ENCODE peak calls at places on chromosomes 6 and 20, in six cellular contexts. E, N, Z, F, O and G are unnamed samples.

GRCh38 chr6:17280552-17281090 is 540 bp upstream of the RBM24 start:
- DNase-seq in F (peak), O (no peak), Z (peak), E (no peak), N (no peak), G (no peak)

GRCh38 chr6:107489636-107490567 is at the start of gene SOBP:
- DNase-seq in F (peak), E (no peak), N (no peak), O (no peak), Z (peak), G (no peak)

GRCh38 chr20:47749367-47749766 is 35.9 kb downstream of the SULF2 start:
- DNase-seq in N (no peak), E (no peak), Z (no peak), O (no peak), F (peak), G (no peak)

GRCh38 chr20:38505091-38505455 is 32.4 kb downstream of the RALGAPB start:
- DNase-seq in E (no peak), Z (no peak), N (no peak), O (no peak), F (no peak), G (no peak)

GRCh38 chr6:39964094-39964493 is 29.8 kb upstream of the MOCS1 start:
- DNase-seq in Z (no peak), E (no peak), N (no peak), O (no peak), F (no peak), G (no peak)

GRCh38 chr20:1370548-1371110 is 22.2 kb downstream of the FKBP1A start:
- DNase-seq in Z (no peak), O (no peak), E (no peak), N (no peak), F (no peak), G (no peak)

GRCh38 chr20:31815408-31816188 is 3.6 kb upstream of the MYLK2 start:
- DNase-seq in E (no peak), O (no peak), N (no peak), Z (no peak), F (peak), G (no peak)

GRCh38 chr6:167501831-167502385 is 177.0 kb downstream of the TTLL2 start:
- DNase-seq in Z (no peak), F (peak), N (no peak), E (no peak), O (no peak), G (no peak)

GRCh38 chr6:111580826-111581505 is 24.7 kb downstream of the TRAF3IP2 start:
- DNase-seq in N (no peak), F (no peak), Z (no peak), E (no peak), O (no peak), G (no peak)

GRCh38 chr6:133973109-133973971 is 20.3 kb downstream of the TBPL1 start:
- DNase-seq in Z (no peak), F (peak), N (no peak), E (peak), O (no peak), G (no peak)

GRCh38 chr6:142845143-142845571 is 99.8 kb downstream of the HIVEP2 start:
- DNase-seq in O (no peak), N (no peak), E (no peak), Z (no peak), F (no peak), G (no peak)

DNA sequence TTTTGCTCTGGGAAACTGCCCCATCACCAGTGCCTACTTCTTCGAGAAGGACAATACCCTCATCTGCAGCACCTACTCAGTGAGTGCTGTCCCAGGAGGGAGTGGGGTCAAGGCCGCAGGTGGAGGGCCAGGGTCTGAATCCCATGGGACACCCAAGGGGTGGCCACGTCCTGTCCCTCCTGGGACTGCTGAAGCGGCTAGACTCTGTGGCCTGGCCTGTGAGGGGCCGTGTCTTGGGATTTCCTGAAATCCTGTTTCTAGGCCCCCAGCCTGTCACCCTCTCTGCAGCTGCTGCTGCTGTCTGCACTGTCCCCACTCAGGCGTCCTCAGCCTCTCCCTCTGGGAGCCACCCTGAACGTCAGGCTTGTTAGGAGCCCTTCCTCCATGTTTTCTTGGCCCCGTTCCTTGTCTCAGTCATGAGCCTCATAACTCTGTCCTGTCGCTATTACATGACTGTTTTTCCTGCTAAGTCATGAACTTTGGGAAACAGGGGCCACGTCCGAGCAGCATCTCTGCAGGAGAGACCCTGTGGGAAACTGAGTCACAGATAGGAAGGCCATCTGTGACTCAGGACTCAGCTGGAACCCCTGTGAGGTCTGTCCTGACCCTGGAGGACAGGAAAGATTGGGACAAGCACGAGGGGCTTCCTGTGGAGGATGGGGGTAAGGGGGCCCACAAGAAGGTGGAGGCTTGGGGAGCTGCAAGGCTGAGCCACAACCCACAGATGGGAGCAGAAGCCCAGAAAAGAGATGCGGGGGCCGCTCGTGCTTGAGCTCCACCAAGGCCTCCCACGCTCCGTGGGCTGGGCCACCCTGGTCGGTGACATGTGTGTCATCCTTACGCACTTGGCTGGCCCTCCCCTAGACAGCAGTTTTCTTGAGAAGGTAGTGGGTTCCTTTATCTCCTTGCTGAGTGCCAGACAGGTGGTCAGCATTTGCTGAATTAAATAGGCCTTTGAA is 49.9 kb downstream of the EFCAB8 start:
- DNase-seq in O (no peak), F (no peak), E (no peak), Z (peak), N (no peak), G (no peak)
- TF ChIP-seq POLR2AphosphoS5 in O (no peak), F (no peak), E (no peak), Z (no peak), N (no peak), G (no peak)

DNA sequence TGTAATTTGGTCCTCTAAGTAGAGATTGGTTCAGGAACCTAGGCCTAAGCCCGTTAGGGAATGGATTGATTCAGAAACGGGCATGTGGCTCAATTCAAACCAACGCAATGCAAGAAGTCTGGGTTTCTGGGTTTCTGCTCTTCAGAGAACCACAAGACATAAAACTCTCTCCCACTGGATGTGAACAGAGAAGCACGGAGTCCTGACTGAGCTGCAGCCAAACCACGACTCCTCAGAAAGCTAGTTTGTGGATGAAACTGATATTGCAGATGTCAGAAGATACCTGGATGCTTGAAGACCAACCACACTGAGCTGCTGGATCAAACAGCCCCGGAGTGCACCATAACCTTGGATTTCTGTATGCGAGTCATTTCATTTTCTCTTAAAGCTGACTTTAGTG is 50.0 kb downstream of the SOD2 start:
- DNase-seq in F (no peak), E (no peak), O (no peak), N (no peak), Z (no peak), G (no peak)
- TF ChIP-seq POLR2AphosphoS5 in F (no peak), E (no peak), O (no peak), N (no peak), Z (no peak), G (no peak)

DNA sequence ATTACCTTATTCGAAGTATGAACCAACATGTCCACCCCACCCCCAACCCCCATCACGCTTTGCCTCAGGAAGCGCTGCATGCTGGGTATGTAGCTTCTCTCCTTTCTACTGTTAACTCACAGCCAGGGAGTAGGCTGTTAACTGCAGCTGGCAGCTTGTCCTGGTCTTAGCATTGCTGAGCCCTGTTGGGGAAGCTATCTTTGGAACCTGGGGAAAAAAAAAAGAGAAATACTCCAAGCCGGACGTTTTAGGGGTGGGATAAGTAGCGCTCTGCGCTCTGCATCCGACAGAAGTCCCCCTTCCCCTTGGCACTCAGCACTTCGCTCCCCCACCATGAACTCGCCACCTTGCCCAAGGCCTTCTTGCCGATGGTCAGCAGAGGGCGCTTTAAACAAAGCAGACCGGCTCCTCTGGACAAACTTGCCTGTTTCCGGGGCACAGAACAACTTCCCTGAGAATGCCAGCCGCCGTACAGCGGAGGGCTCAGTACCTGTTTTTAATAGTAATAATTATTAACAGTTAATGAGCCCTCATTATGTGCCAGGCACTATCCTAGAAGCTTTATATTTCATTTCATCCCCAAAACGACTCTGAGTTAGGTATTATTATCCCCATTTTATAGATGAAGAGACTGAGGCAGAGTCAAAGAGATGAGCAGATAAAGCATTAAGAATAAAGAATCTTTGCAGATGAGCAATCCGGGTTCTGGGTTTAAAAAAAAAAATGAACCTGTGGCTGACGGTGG is 35.2 kb upstream of the MDFI start:
- DNase-seq in Z (peak), N (peak), O (peak), E (peak), F (peak), G (no peak)
- TF ChIP-seq POLR2AphosphoS5 in Z (peak), N (no peak), O (no peak), E (no peak), F (peak), G (no peak)

GRCh38 chr20:10641467-10641866 is 32.3 kb downstream of the JAG1 start:
- DNase-seq in E (no peak), Z (no peak), F (no peak), O (no peak), N (no peak), G (no peak)
- TF ChIP-seq POLR2AphosphoS5 in E (no peak), Z (no peak), F (no peak), O (no peak), N (no peak), G (peak)

DNA sequence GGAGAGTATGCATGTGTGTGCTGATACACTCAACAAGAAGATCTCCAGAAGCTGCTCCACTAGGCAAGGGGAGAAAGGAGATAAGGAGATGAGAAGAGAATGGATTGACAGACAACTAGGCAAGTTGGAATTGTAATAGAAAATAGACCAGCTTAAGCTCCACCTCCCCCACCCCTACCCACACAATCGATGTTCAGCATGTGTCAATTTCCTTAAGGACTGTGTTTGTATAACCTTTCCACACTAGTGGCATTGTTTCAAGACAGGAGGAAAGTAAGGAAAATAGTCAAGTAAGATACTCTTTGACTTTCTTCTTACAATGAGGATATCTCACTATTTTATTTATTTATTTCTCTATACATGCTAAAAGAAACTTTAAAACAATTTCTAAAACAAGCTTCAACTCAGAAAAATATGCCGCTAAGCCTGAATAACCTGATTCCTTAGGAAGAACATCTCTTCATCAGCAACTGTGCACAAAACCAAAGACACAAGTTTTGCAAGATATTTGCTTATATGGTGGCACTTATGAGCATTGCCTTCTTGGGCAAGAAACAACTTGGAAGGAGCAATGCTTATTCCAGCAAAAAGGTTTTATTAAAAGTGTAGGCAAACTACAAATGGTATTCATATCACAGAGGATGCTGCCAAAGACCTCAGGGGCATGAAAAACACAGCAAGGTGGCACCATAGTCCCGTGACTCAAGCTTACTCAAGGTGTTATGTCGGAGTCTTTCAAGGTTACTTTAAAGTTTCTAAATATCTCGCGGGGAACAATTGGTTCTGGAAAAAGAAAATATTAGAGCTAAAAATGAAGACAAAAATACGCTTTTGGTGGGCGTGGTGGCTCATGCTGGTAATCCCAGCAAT is 249.1 kb downstream of the COL12A1 start:
- DNase-seq in N (no peak), F (no peak), O (no peak), Z (no peak), E (no peak), G (no peak)
- TF ChIP-seq POLR2AphosphoS5 in N (no peak), F (no peak), O (no peak), Z (no peak), E (no peak), G (no peak)

GRCh38 chr6:1079525-1079924 is 232.4 kb upstream of the FOXQ1 start:
- DNase-seq in N (no peak), E (no peak), O (no peak), F (no peak), Z (no peak), G (no peak)
- TF ChIP-seq POLR2AphosphoS5 in N (no peak), E (no peak), O (no peak), F (no peak), Z (no peak), G (no peak)

GRCh38 chr6:85455627-85456026 is 5.7 kb downstream of the NT5E start:
- DNase-seq in O (no peak), Z (no peak), N (no peak), F (no peak), E (no peak), G (no peak)
- TF ChIP-seq POLR2AphosphoS5 in O (no peak), Z (no peak), N (no peak), F (no peak), E (no peak), G (no peak)

DNA sequence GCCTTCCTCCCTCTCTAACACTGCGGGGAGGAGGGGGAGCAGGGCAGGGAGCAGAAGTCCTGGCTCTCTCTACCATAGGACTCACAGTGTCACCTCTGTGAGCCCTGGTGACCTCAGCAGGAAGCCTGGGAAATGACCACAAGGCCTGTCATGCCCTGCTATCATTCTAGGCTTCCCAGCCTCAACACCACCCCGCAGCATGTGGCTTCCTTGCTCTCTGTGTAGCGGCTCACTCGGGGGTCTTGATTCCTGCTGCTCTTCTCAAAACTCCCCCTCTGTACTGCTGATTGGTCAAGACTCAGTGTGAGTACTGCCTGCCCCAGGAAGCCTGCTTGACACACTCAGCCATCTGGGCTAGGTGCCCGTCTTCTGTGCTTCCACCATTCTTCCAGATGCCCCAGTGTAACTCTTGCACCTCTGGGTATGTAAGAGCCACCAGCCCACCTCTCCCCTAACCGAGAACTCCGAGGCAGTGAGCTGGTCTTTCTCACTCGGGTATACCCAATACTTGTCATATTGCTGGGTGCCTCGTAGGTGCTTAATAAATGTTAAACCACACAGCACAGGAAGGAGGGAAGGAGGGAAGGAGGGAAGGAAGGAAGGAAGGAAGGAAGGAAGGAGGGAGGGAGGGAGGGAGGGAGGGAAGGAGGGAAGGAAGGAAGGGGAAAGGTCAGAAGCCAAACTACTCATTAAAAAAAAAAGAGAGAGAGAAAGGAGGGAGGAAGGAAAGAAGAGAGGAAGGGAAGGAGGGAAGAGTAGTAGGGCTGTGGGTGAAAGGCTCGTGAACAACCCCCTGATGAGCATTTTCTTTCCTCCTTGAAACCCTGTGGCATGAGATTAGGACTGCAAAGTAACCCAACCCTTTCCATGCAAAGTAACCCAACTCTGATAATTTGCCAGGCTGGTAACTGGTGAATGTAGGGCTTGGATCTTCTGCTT is 5.0 kb downstream of the MDFI start:
- DNase-seq in F (no peak), O (no peak), Z (no peak), E (no peak), N (no peak), G (no peak)
- TF ChIP-seq POLR2AphosphoS5 in F (no peak), O (no peak), Z (no peak), E (no peak), N (no peak), G (no peak)